ENCODE peak calls at places on chromosome 11, in seven cellular contexts. P, Q, O, H, V, B and A are unnamed samples.

GRCh38 chr11:95248666-95249467 is 17.9 kb upstream of the SESN3 start:
- DNase-seq in B (no peak), O (no peak), P (no peak), Q (no peak), H (no peak), V (no peak), A (no peak)

GRCh38 chr11:95788921-95789505 is 569 bp downstream of the FAM76B start:
- DNase-seq in Q (peak), B (no peak), P (peak), V (no peak), O (peak), H (peak), A (peak)

GRCh38 chr11:3092603-3093141 is 35.4 kb upstream of the CARS1 start:
- DNase-seq in B (no peak), P (no peak), O (no peak), V (no peak), H (no peak), Q (no peak), A (no peak)

GRCh38 chr11:5922749-5923426 is 19.2 kb upstream of the OR56A3 start:
- DNase-seq in Q (no peak), O (peak), P (no peak), V (no peak), B (no peak), H (peak), A (peak)

GRCh38 chr11:1091332-1092083 is 16.8 kb downstream of the MUC2 start:
- DNase-seq in O (no peak), Q (no peak), B (no peak), V (no peak), H (no peak), P (no peak), A (no peak)

GRCh38 chr11:13487661-13488030 is 8.2 kb downstream of the PTH start:
- DNase-seq in H (no peak), Q (no peak), P (no peak), O (peak), B (no peak), V (no peak), A (peak)

GRCh38 chr11:107564877-107565218 is 687 bp downstream of the ALKBH8 start:
- DNase-seq in O (no peak), V (no peak), Q (peak), H (no peak), B (peak), P (no peak), A (peak)

GRCh38 chr11:17985517-17985916 is 27.3 kb downstream of the SERGEF start:
- DNase-seq in Q (peak), H (no peak), O (peak), V (no peak), B (no peak), P (no peak), A (peak)